ENCODE peak calls at places on chromosomes 2 and 18, in four cellular contexts. O, G, T and J are unnamed samples.

GRCh38 chr2:5521462-5521861 is 170.7 kb upstream of the SOX11 start:
- DNase-seq in O (no peak), G (no peak), T (no peak), J (no peak)

GRCh38 chr2:218780851-218781690 is 876 bp upstream of the CYP27A1 start:
- DNase-seq in O (no peak), G (no peak), T (no peak), J (peak; percentile 86)

GRCh38 chr18:34222396-34223163 is 2.1 kb downstream of the NOL4 start:
- DNase-seq in O (peak; percentile 32), G (no peak), T (no peak), J (peak; percentile 61)

GRCh38 chr2:56191617-56192016 is 7.8 kb downstream of the CCDC85A start:
- DNase-seq in T (peak; percentile 4), G (peak; percentile 45), O (peak; percentile 29), J (peak; percentile 82)

GRCh38 chr18:29874519-29875098 is 1167.9 kb downstream of the DSC3 start:
- DNase-seq in T (peak; percentile 20), O (peak; percentile 63), G (peak; percentile 70), J (no peak)

GRCh38 chr18:8776544-8776943 is 71.2 kb downstream of the MTCL1 start:
- DNase-seq in T (no peak), G (no peak), O (no peak), J (peak; percentile 22)

GRCh38 chr2:226699321-226699720 is 100.3 kb downstream of the IRS1 start:
- DNase-seq in O (no peak), T (peak; percentile 59), G (peak; percentile 60), J (peak; percentile 72)

GRCh38 chr2:72579595-72580180 is 246.1 kb downstream of the EXOC6B start:
- DNase-seq in T (peak; percentile 64), O (peak; percentile 61), G (peak; percentile 78), J (peak; percentile 25)

GRCh38 chr18:56470679-56471345 is 167.6 kb downstream of the TXNL1 start:
- DNase-seq in T (no peak), O (no peak), G (no peak), J (no peak)

GRCh38 chr2:231535961-231536360 is 5.7 kb upstream of the NMUR1 start:
- DNase-seq in O (no peak), G (no peak), T (no peak), J (peak; percentile 29)

GRCh38 chr18:8615397-8616025 is 6.3 kb downstream of the RAB12 start:
- DNase-seq in T (peak; percentile 97), O (no peak), G (peak; percentile 92), J (peak; percentile 98)

GRCh38 chr18:76475450-76476203 is 19.4 kb downstream of the ZNF516 start:
- DNase-seq in T (no peak), G (no peak), O (no peak), J (no peak)

GRCh38 chr2:201203916-201204654 is 21.1 kb downstream of the CASP10 start:
- DNase-seq in G (peak; percentile 86), O (no peak), T (peak; percentile 69), J (peak; percentile 39)

GRCh38 chr2:12251121-12251520 is 465.6 kb upstream of the TRIB2 start:
- DNase-seq in O (no peak), G (no peak), T (no peak), J (no peak)

GRCh38 chr2:145874466-145874865 is 1354.5 kb upstream of the ZEB2 start:
- DNase-seq in T (peak; percentile 64), O (no peak), G (peak; percentile 68), J (peak; percentile 86)

GRCh38 chr2:236162031-236162803 is 6.0 kb downstream of the GBX2 start:
- DNase-seq in O (no peak), T (no peak), G (no peak), J (peak; percentile 89)

GRCh38 chr18:35582899-35583558 is 1.5 kb downstream of the GALNT1 start:
- DNase-seq in O (no peak), G (peak; percentile 42), T (peak; percentile 45), J (peak; percentile 78)

DNA sequence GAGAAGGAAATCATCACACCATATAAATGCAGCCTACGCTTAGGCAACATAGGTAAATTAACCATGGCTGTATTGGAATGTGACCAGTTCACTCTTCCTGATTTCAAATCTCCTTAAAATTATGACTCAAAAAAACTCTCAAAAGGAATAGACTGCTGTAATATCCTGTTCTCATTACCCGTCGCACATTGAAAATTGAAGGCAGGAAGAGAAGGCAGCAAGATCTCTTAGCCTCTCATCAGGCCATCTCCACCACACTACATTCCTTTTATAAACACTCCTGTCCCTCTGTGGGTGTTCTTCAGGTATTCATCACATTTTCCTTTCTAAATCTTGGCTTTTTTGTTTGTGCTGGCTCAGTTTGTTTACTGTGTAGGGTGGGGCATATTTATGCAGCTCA is 83.2 kb downstream of the PPP1R1C start:
- DNase-seq in O (no peak), G (peak; percentile 27), T (no peak), J (no peak)
- H3K27ac ChIP-seq in O (no peak overlapping the region), G (no peak overlapping the region), T (no peak overlapping the region), J (no peak overlapping the region)

GRCh38 chr2:181363164-181363563 is 94.0 kb upstream of the ITGA4 start:
- DNase-seq in O (no peak), G (no peak), T (no peak), J (no peak)
- H3K27ac ChIP-seq in O (no peak overlapping the region), G (no peak overlapping the region), T (no peak overlapping the region), J (no peak overlapping the region)

GRCh38 chr2:118841828-118842461 is 5.5 kb downstream of the EN1 start:
- DNase-seq in T (no peak), O (no peak), G (no peak), J (peak; percentile 69)
- H3K27ac ChIP-seq in T (no peak overlapping the region), O (no peak overlapping the region), G (no peak overlapping the region), J (no peak overlapping the region)

DNA sequence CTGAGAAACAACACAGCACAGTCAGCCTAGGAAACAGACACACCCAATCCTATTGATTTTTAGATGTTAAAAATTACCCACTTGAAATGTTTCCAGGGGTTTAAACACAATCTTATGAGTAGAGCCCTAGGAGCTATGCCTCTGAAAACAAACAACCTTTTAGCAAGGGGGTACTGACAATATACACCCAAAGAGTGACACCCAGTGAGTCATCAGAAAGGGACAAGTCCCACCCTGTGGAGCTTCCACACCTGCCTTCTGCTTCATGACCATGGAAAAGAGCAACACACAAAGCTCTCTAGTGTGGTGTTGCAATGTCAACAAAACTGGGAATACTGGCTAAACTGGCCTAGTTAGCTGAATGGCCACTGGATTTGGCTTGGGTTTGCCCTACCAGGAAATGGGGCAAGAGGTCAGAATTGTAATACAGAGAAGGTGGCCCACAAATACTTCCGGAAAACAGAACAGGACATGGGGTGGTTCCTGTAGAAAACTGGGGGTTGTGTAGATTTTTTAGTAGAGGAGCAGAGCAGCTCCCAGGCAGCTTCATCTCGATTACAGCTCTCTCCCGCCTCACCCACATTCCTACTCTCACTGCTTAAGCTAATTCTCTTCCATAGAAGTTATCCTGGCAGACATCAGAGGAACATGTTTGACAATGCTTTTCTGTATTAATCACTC is 98.2 kb downstream of the GAREM1 start:
- DNase-seq in O (no peak), T (no peak), G (no peak), J (no peak)
- H3K27ac ChIP-seq in O (no peak overlapping the region), T (no peak overlapping the region), G (no peak overlapping the region), J (no peak overlapping the region)

DNA sequence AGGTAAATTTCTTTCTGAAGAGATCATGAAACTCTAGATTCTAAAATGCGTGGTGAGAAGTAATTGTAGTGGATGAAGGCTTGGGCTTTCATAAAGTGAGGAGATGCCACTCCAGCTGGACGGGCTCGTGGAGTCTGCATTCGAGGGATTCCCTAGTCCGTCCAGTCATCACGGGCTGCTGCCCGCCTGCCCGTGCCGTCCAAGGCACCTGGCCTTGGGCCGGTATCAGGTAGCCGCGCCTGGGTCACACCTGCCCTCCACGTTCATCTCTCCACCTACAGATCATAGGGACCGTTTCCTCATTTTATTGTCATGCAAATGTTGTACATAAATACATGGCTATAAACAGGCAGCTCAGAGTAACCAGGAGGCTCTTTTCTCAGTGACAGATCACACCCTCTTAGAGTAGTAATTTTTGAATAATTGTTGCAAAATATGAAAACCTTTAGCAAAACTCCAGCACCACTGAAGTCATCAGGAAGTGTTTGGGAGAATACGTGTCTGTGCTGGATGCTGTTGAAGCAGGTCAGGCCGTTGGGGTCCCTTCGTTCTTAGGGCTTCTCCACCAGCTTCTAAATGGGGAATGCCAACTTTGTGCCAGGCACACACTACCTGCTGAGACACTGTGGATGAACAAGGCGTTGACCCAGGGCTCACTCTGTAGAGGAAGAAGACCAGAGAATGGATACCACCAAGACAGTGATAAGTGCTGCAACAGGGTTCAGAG is 112.6 kb downstream of the FAM210A start:
- DNase-seq in G (no peak), O (peak; percentile 45), T (no peak), J (peak; percentile 51)
- H3K27ac ChIP-seq in G (no peak overlapping the region), O (peak overlapping the region; percentile 97), T (no peak overlapping the region), J (no peak overlapping the region)

GRCh38 chr2:2577366-2577765 is 246.3 kb upstream of the MYT1L start:
- DNase-seq in O (no peak), G (no peak), T (no peak), J (no peak)
- H3K27ac ChIP-seq in O (no peak overlapping the region), G (no peak overlapping the region), T (no peak overlapping the region), J (no peak overlapping the region)

DNA sequence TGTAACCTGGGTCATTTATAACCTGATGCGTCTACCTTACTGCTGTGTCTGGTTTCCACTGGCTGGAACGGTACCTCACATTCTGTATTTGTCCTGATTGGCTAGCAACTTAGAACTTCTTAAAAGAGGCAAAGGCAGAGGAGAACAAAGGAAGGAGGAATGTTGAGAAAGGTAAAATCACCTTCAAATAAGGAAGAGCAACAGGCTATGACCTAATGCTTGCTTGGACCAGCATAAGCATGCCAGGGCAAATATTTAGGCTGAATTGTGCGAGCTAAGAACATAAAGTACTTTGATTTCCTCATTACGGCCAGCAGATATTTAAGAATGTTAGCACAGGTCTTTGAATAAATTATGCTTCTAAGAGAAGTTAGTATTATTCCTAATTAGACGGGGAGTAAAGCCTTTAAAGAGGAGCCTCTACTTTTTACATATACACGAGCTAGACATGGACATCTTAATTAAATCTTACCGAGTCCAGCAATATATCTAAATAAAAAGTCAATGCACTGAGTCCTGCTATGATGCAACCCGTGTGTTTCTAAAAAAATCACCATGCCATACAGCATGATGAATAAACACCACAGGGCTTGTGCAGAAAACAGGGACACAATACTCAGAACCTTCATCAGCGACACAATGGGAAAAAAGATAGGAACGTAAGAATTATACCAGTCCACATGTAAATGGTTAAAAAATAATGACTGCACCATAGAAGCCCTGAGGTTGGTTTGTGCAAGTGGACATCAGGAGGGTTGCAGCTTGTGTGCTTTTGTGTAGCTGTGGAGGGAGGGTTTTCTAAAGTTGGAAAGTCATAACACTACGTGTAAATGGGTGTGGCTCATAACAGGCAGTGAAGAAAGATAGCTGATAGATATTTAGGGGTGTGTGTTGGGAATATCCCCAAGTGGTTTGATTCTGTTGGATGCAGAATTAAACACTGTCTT is 14.2 kb downstream of the SEPTIN2 start:
- DNase-seq in O (no peak), T (no peak), G (no peak), J (no peak)
- H3K27ac ChIP-seq in O (no peak overlapping the region), T (no peak overlapping the region), G (no peak overlapping the region), J (no peak overlapping the region)

GRCh38 chr2:23387849-23388248 is 2.9 kb downstream of the KLHL29 start:
- DNase-seq in G (no peak), T (no peak), O (no peak), J (no peak)

GRCh38 chr2:23388292-23388691 is 3.3 kb downstream of the KLHL29 start:
- DNase-seq in T (no peak), O (no peak), G (no peak), J (no peak)

GRCh38 chr2:23387221-23387550 is 2.2 kb downstream of the KLHL29 start:
- DNase-seq in O (no peak), T (peak; percentile 19), G (no peak), J (no peak)

GRCh38 chr2:23388756-23389514 is 4.0 kb downstream of the KLHL29 start:
- DNase-seq in T (no peak), O (no peak), G (no peak), J (no peak)

GRCh38 chr2:23390152-23390551 is 5.2 kb downstream of the KLHL29 start:
- DNase-seq in O (no peak), T (no peak), G (no peak), J (no peak)
- H3K27ac ChIP-seq in O (no peak overlapping the region), T (no peak overlapping the region), G (no peak overlapping the region), J (no peak overlapping the region)